ENCODE peak calls at places on chromosomes 12 and 14, in five cellular contexts. One of them, this sample, is unnamed.

GRCh38 chr12:55932546-55932919 is 1.6 kb downstream of the DGKA start:
- DNase-seq in IMR-90: peak; percentile 33
- DNase-seq in A549: no peak
- DNase-seq in K562: no peak
- DNase-seq in GM12878: no peak
- DNase-seq in this sample: peak; percentile 44

GRCh38 chr12:3869448-3869847 is 3.8 kb downstream of the PARP11 start:
- DNase-seq in IMR-90: no peak
- DNase-seq in A549: no peak
- DNase-seq in K562: no peak
- DNase-seq in GM12878: no peak
- DNase-seq in this sample: no peak

GRCh38 chr12:110670161-110670701 is 18.7 kb downstream of the HVCN1 start:
- DNase-seq in IMR-90: no peak
- DNase-seq in A549: no peak
- DNase-seq in K562: no peak
- DNase-seq in GM12878: peak; percentile 95
- DNase-seq in this sample: no peak

GRCh38 chr14:67508973-67509372 is 20.5 kb upstream of the TMEM229B start:
- DNase-seq in IMR-90: no peak
- DNase-seq in A549: no peak
- DNase-seq in K562: no peak
- DNase-seq in GM12878: no peak
- DNase-seq in this sample: no peak

GRCh38 chr12:6962285-6963015 is 8.0 kb downstream of the PHB2 start:
- DNase-seq in IMR-90: no peak
- DNase-seq in A549: no peak
- DNase-seq in K562: peak; percentile 29
- DNase-seq in GM12878: no peak
- DNase-seq in this sample: peak; percentile 35

GRCh38 chr12:16939871-16940306 is 333.9 kb upstream of the LMO3 start:
- DNase-seq in IMR-90: peak; percentile 8
- DNase-seq in A549: peak; percentile 56
- DNase-seq in K562: peak; percentile 37
- DNase-seq in GM12878: peak; percentile 26
- DNase-seq in this sample: peak; percentile 36

GRCh38 chr12:116662612-116663144 is 75.2 kb downstream of the SPRING1 start:
- DNase-seq in IMR-90: peak; percentile 37
- DNase-seq in A549: no peak
- DNase-seq in K562: no peak
- DNase-seq in GM12878: no peak
- DNase-seq in this sample: peak; percentile 22

GRCh38 chr12:10310926-10311705 is 3.4 kb downstream of the KLRD1 start:
- DNase-seq in IMR-90: no peak
- DNase-seq in A549: no peak
- DNase-seq in K562: no peak
- DNase-seq in GM12878: no peak
- DNase-seq in this sample: no peak

GRCh38 chr12:69644516-69644915 is 33.8 kb upstream of the LRRC10 start:
- DNase-seq in IMR-90: no peak
- DNase-seq in A549: no peak
- DNase-seq in K562: no peak
- DNase-seq in GM12878: no peak
- DNase-seq in this sample: no peak

GRCh38 chr14:44701563-44702263 is 194.6 kb upstream of the FSCB start:
- DNase-seq in IMR-90: peak; percentile 2
- DNase-seq in A549: no peak
- DNase-seq in K562: no peak
- DNase-seq in GM12878: no peak
- DNase-seq in this sample: no peak

GRCh38 chr12:108309674-108310312 is 29.3 kb downstream of the CMKLR1 start:
- DNase-seq in IMR-90: no peak
- DNase-seq in A549: no peak
- DNase-seq in K562: no peak
- DNase-seq in GM12878: no peak
- DNase-seq in this sample: no peak

GRCh38 chr12:21940972-21941521 is at the start of gene ABCC9:
- DNase-seq in IMR-90: peak; percentile 33
- DNase-seq in A549: no peak
- DNase-seq in K562: no peak
- DNase-seq in GM12878: no peak
- DNase-seq in this sample: peak; percentile 35

GRCh38 chr14:90727082-90727481 is 89.1 kb downstream of the TTC7B start:
- DNase-seq in IMR-90: no peak
- DNase-seq in A549: no peak
- DNase-seq in K562: no peak
- DNase-seq in GM12878: no peak
- DNase-seq in this sample: no peak

GRCh38 chr12:13288501-13288900 is 92.0 kb downstream of the EMP1 start:
- DNase-seq in IMR-90: peak; percentile 3
- DNase-seq in A549: no peak
- DNase-seq in K562: peak; percentile 38
- DNase-seq in GM12878: no peak
- DNase-seq in this sample: no peak

GRCh38 chr12:13698001-13698400 is 283.4 kb downstream of the GRIN2B start:
- DNase-seq in IMR-90: no peak
- DNase-seq in A549: no peak
- DNase-seq in K562: no peak
- DNase-seq in GM12878: no peak
- DNase-seq in this sample: no peak

GRCh38 chr12:83939718-83940117 is 972.9 kb downstream of the SLC6A15 start:
- DNase-seq in IMR-90: no peak
- DNase-seq in A549: no peak
- DNase-seq in K562: no peak
- DNase-seq in GM12878: no peak
- DNase-seq in this sample: no peak

GRCh38 chr14:47539065-47539464 is 136.3 kb downstream of the MDGA2 start:
- DNase-seq in IMR-90: no peak
- DNase-seq in A549: no peak
- DNase-seq in K562: no peak
- DNase-seq in GM12878: no peak
- DNase-seq in this sample: no peak

GRCh38 chr12:98211914-98212695 is 303.3 kb upstream of the TMPO start:
- DNase-seq in IMR-90: no peak
- DNase-seq in A549: no peak
- DNase-seq in K562: no peak
- DNase-seq in GM12878: no peak
- DNase-seq in this sample: no peak

GRCh38 chr12:97132270-97132669 is 225.2 kb downstream of the NEDD1 start:
- DNase-seq in IMR-90: no peak
- DNase-seq in A549: no peak
- DNase-seq in K562: no peak
- DNase-seq in GM12878: no peak
- DNase-seq in this sample: no peak

GRCh38 chr12:125549836-125550235 is 484.6 kb downstream of the AACS start:
- DNase-seq in IMR-90: no peak
- DNase-seq in A549: no peak
- DNase-seq in K562: peak; percentile 19
- DNase-seq in GM12878: no peak
- DNase-seq in this sample: no peak

GRCh38 chr12:113461666-113462065 is 10.0 kb downstream of the LHX5 start:
- DNase-seq in IMR-90: no peak
- DNase-seq in A549: peak; percentile 77
- DNase-seq in K562: peak; percentile 69
- DNase-seq in GM12878: no peak
- DNase-seq in this sample: peak; percentile 68

GRCh38 chr12:53757095-53757770 is 5.5 kb upstream of the CISTR start:
- DNase-seq in IMR-90: peak; percentile 55
- DNase-seq in A549: peak; percentile 86
- DNase-seq in K562: peak; percentile 87
- DNase-seq in GM12878: no peak
- DNase-seq in this sample: peak; percentile 79

GRCh38 chr12:69851976-69852375 is 26.9 kb downstream of the MYRFL start:
- DNase-seq in IMR-90: no peak
- DNase-seq in A549: no peak
- DNase-seq in K562: no peak
- DNase-seq in GM12878: no peak
- DNase-seq in this sample: no peak

GRCh38 chr12:69338120-69338859 is 9.9 kb upstream of the LYZ start:
- DNase-seq in IMR-90: no peak
- DNase-seq in A549: no peak
- DNase-seq in K562: no peak
- DNase-seq in GM12878: no peak
- DNase-seq in this sample: no peak

GRCh38 chr12:49706351-49707126 is 666 bp downstream of the FMNL3 start:
- DNase-seq in IMR-90: peak; percentile 47
- DNase-seq in A549: no peak
- DNase-seq in K562: peak; percentile 60
- DNase-seq in GM12878: no peak
- DNase-seq in this sample: peak; percentile 78

GRCh38 chr14:100484531-100485267 is 102.5 kb downstream of the BEGAIN start:
- DNase-seq in IMR-90: no peak
- DNase-seq in A549: no peak
- DNase-seq in K562: no peak
- DNase-seq in GM12878: no peak
- DNase-seq in this sample: no peak

GRCh38 chr12:49662998-49663843 is 39.9 kb downstream of the PRPF40B start:
- DNase-seq in IMR-90: peak; percentile 86
- DNase-seq in A549: no peak
- DNase-seq in K562: peak; percentile 51
- DNase-seq in GM12878: peak; percentile 75
- DNase-seq in this sample: peak; percentile 50

GRCh38 chr12:90925562-90925961 is 29.4 kb downstream of the CCER1 start:
- DNase-seq in IMR-90: no peak
- DNase-seq in A549: no peak
- DNase-seq in K562: no peak
- DNase-seq in GM12878: no peak
- DNase-seq in this sample: no peak

GRCh38 chr12:90922068-90922743 is 32.8 kb downstream of the CCER1 start:
- DNase-seq in IMR-90: peak; percentile 80
- DNase-seq in A549: no peak
- DNase-seq in K562: no peak
- DNase-seq in GM12878: no peak
- DNase-seq in this sample: no peak

DNA sequence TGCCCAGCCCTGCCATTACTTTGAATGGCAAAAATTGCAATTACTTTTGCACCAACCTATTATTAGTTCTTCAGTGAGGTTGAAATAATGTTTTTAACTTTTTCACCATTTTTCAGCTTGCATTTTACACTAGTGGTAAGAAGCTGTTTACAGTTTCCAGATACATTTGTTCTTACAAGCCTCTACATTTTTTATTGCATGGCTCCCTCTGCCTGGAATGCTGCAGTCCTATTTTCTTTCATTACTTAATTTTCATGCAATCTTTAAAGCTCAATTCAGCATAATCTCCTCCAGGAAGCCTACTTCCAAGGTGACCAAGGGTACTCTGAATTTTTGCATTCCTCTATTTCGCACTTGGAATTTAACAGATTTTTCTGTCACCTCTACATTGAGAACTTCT is 33.4 kb downstream of the CCER1 start:
- DNase-seq in IMR-90: peak; percentile 20
- DNase-seq in A549: no peak
- DNase-seq in K562: no peak
- DNase-seq in GM12878: no peak
- DNase-seq in this sample: no peak
- TF ChIP-seq RCOR1 in IMR-90: no peak
- TF ChIP-seq RCOR1 in A549: no peak
- TF ChIP-seq RCOR1 in K562: no peak
- TF ChIP-seq RCOR1 in GM12878: no peak
- TF ChIP-seq RCOR1 in this sample: no peak

GRCh38 chr12:91882910-91883309 is 262.7 kb downstream of the BTG1 start:
- DNase-seq in IMR-90: no peak
- DNase-seq in A549: no peak
- DNase-seq in K562: no peak
- DNase-seq in GM12878: no peak
- DNase-seq in this sample: no peak
- TF ChIP-seq RCOR1 in IMR-90: no peak
- TF ChIP-seq RCOR1 in A549: no peak
- TF ChIP-seq RCOR1 in K562: no peak
- TF ChIP-seq RCOR1 in GM12878: no peak
- TF ChIP-seq RCOR1 in this sample: no peak

GRCh38 chr14:75551021-75551420 is 27.4 kb upstream of the FLVCR2 start:
- DNase-seq in IMR-90: no peak
- DNase-seq in A549: no peak
- DNase-seq in K562: no peak
- DNase-seq in GM12878: no peak
- DNase-seq in this sample: no peak

GRCh38 chr14:75553761-75554160 is 24.7 kb upstream of the FLVCR2 start:
- DNase-seq in IMR-90: no peak
- DNase-seq in A549: no peak
- DNase-seq in K562: no peak
- DNase-seq in GM12878: no peak
- DNase-seq in this sample: no peak

GRCh38 chr14:75553157-75553556 is 25.3 kb upstream of the FLVCR2 start:
- DNase-seq in IMR-90: no peak
- DNase-seq in A549: no peak
- DNase-seq in K562: no peak
- DNase-seq in GM12878: no peak
- DNase-seq in this sample: no peak

GRCh38 chr14:75558440-75558839 is 20.0 kb upstream of the FLVCR2 start:
- DNase-seq in IMR-90: no peak
- DNase-seq in A549: no peak
- DNase-seq in K562: no peak
- DNase-seq in GM12878: no peak
- DNase-seq in this sample: no peak

DNA sequence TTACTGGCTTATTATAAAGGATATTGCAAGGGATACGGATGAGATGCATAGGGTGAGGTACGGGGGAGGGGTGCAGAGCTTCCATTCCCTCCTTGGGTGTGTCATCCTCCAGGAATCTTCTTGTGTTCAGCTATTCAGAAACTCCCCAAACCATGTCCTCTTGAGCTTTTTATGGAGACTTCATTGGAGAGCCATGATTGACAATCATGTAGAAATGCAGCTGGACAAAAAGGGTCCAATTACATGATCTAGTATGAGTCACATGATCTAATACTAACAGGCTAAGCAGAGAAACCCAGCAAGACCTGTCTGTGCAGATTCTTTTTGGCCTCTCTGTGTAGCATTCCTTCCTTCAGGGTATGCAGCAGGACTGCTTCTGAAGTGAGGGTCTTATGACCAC is 23.9 kb upstream of the FLVCR2 start:
- DNase-seq in IMR-90: peak; percentile 20
- DNase-seq in A549: no peak
- DNase-seq in K562: no peak
- DNase-seq in GM12878: no peak
- DNase-seq in this sample: no peak
- TF ChIP-seq RCOR1 in IMR-90: no peak
- TF ChIP-seq RCOR1 in A549: no peak
- TF ChIP-seq RCOR1 in K562: no peak
- TF ChIP-seq RCOR1 in GM12878: no peak
- TF ChIP-seq RCOR1 in this sample: no peak

DNA sequence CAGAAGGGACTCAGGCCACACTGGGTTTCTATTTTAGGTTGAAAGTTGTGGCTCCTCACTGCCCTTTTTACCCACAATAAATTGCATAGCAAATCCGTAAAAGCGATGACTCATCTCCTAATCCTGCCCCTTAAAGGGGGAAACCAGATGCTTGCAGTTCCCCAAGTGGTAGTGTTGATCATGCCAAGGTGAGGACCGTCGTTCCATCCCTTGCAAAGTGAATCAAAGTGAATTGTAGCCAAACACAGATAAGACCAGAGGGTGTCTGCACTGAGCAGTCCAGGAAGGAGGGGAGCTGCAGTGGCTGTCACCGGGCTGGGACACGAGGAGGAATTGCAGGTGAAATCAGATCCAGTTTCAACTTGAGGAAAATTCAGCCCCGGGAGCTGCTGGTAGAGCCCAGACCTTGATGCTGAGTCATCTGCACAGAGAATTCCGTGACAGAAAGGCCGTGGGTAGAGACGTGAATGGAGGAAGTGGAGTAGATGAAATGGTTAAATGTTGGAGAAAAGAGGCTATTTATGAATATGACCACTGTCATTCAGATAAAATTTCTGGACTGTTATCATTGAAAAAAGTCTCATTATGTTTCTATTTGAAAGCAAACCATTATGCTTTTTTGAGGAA is 44.2 kb upstream of the MMP17 start:
- DNase-seq in IMR-90: peak; percentile 86
- DNase-seq in A549: peak; percentile 62
- DNase-seq in K562: no peak
- DNase-seq in GM12878: peak; percentile 60
- DNase-seq in this sample: no peak
- TF ChIP-seq RCOR1 in IMR-90: no peak
- TF ChIP-seq RCOR1 in A549: no peak
- TF ChIP-seq RCOR1 in K562: peak; percentile 11
- TF ChIP-seq RCOR1 in GM12878: no peak
- TF ChIP-seq RCOR1 in this sample: no peak